ENCODE peak calls at places on chromosome 19, in seven cellular contexts. Y is EL, L is WTC11, H is IMR-90, C is NCI-H345, E is neuronal stem cell, N is RWPE1. J is an unnamed sample.

GRCh38 chr19:51798958-51799310 is 4.0 kb downstream of the FPR3 start:
- DNase-seq in H (no peak), Y (no peak), C (no peak), E (no peak), N (no peak), L (no peak), J (no peak)

GRCh38 chr19:18975864-18976263 is 34.8 kb upstream of the HOMER3 start:
- DNase-seq in Y (no peak), N (no peak), L (no peak), H (no peak), E (no peak), C (no peak), J (no peak)

GRCh38 chr19:55527197-55528029 is 9.5 kb downstream of the SBK2 start:
- DNase-seq in E (no peak), Y (no peak), L (no peak), C (no peak), H (no peak), N (no peak), J (no peak)

GRCh38 chr19:33430674-33431277 is 57.3 kb downstream of the CEBPG start:
- DNase-seq in N (peak; percentile 66), Y (peak; percentile 56), E (peak; percentile 59), L (peak; percentile 81), H (peak; percentile 61), C (peak; percentile 80), J (peak; percentile 46)

GRCh38 chr19:33771308-33772101 is 25.2 kb upstream of the KCTD15 start:
- DNase-seq in C (peak; percentile 85), E (peak; percentile 69), H (peak; percentile 41), L (peak; percentile 81), N (peak; percentile 69), Y (peak; percentile 57), J (peak; percentile 55)

GRCh38 chr19:13014101-13014920 is 19.0 kb downstream of the NFIX start:
- DNase-seq in Y (no peak), H (no peak), L (peak; percentile 73), C (no peak), E (no peak), N (no peak), J (no peak)

GRCh38 chr19:12783849-12784393 is 7.4 kb upstream of the JUNB start:
- DNase-seq in N (peak; percentile 82), L (no peak), E (no peak), H (no peak), C (no peak), Y (peak; percentile 47), J (no peak)

GRCh38 chr19:33683881-33684549 is 62.3 kb downstream of the CHST8 start:
- DNase-seq in E (peak; percentile 75), N (peak; percentile 59), Y (peak; percentile 16), L (peak; percentile 90), H (peak; percentile 18), C (no peak), J (no peak)

GRCh38 chr19:34489175-34489574 is 7.6 kb downstream of the WTIP start:
- DNase-seq in E (no peak), L (no peak), Y (no peak), H (no peak), C (no peak), N (no peak), J (no peak)

GRCh38 chr19:39814595-39814994 is 19.4 kb downstream of the DYRK1B start:
- DNase-seq in E (no peak), C (no peak), H (no peak), L (no peak), Y (peak; percentile 45), N (no peak), J (no peak)

GRCh38 chr19:47619763-47620162 is 10.8 kb downstream of the BICRA start:
- DNase-seq in N (no peak), C (no peak), Y (no peak), L (peak; percentile 54), E (no peak), H (peak; percentile 73), J (no peak)

GRCh38 chr19:14576363-14576762 is 4.5 kb upstream of the NDUFB7 start:
- DNase-seq in Y (no peak), L (no peak), N (no peak), C (no peak), H (no peak), E (no peak), J (no peak)

GRCh38 chr19:48999481-49000325 is 6.0 kb downstream of the RUVBL2 start:
- DNase-seq in H (peak; percentile 67), N (no peak), C (no peak), L (peak; percentile 89), Y (peak; percentile 67), E (peak; percentile 65), J (no peak)

GRCh38 chr19:39325778-39326680 is 5.4 kb upstream of the LRFN1 start:
- DNase-seq in L (peak; percentile 45), H (peak; percentile 7), Y (peak; percentile 17), N (no peak), C (no peak), E (no peak), J (no peak)

GRCh38 chr19:55368701-55369563 is 1.3 kb downstream of the IL11 start:
- DNase-seq in N (peak; percentile 71), Y (peak; percentile 78), C (no peak), E (no peak), L (peak; percentile 49), H (peak; percentile 49), J (no peak)

GRCh38 chr19:6589711-6590457 is 1.1 kb downstream of the CD70 start:
- DNase-seq in Y (no peak), H (no peak), L (no peak), E (no peak), N (no peak), C (no peak), J (no peak)

GRCh38 chr19:11073568-11073967 is 15.7 kb upstream of the LDLR start:
- DNase-seq in C (no peak), N (no peak), Y (no peak), E (no peak), L (no peak), H (no peak), J (no peak)

GRCh38 chr19:5775668-5776309 is 8.8 kb downstream of the PRR22 start:
- DNase-seq in N (no peak), H (peak; percentile 51), C (no peak), E (no peak), L (no peak), Y (peak; percentile 82), J (no peak)

GRCh38 chr19:7159105-7159933 is 89.8 kb downstream of the ZNF557 start:
- DNase-seq in C (peak; percentile 19), N (no peak), E (no peak), L (no peak), Y (peak; percentile 54), H (peak; percentile 95), J (peak; percentile 46)

GRCh38 chr19:44808463-44809371 is at the start of gene BCAM:
- DNase-seq in N (peak; percentile 79), C (peak; percentile 38), H (peak; percentile 54), E (peak; percentile 76), Y (peak; percentile 79), L (peak; percentile 70), J (peak; percentile 55)

GRCh38 chr19:49104229-49104864 is 9.8 kb upstream of the LIN7B start:
- DNase-seq in H (no peak), Y (no peak), L (no peak), N (no peak), E (no peak), C (no peak), J (no peak)

GRCh38 chr19:703651-704446 is 4.9 kb upstream of the PALM start:
- DNase-seq in Y (peak; percentile 36), C (peak; percentile 59), E (peak; percentile 69), N (peak; percentile 55), H (peak; percentile 18), L (peak; percentile 98), J (peak; percentile 32)

GRCh38 chr19:5154129-5154798 is 185.4 kb downstream of the KDM4B start:
- DNase-seq in C (no peak), H (no peak), E (no peak), N (no peak), Y (peak; percentile 27), L (peak; percentile 90), J (no peak)

GRCh38 chr19:33444238-33444992 is 70.9 kb downstream of the CEBPG start:
- DNase-seq in C (no peak), L (no peak), Y (no peak), H (no peak), N (no peak), E (no peak), J (no peak)

GRCh38 chr19:6032381-6032780 is 54.4 kb upstream of the RANBP3 start:
- DNase-seq in N (no peak), L (no peak), C (no peak), E (no peak), Y (no peak), H (no peak), J (no peak)

GRCh38 chr19:14073925-14074838 is 1.6 kb downstream of the MISP3 start:
- DNase-seq in H (peak; percentile 25), L (no peak), E (peak; percentile 33), C (peak; percentile 36), Y (peak; percentile 51), N (peak; percentile 62), J (no peak)

GRCh38 chr19:43620061-43621001 is 902 bp upstream of the ZNF428 start:
- DNase-seq in H (no peak), L (no peak), N (no peak), E (no peak), C (no peak), Y (no peak), J (no peak)

GRCh38 chr19:33724723-33725060 is 72.0 kb upstream of the KCTD15 start:
- DNase-seq in N (no peak), L (no peak), Y (no peak), C (no peak), H (no peak), E (no peak), J (no peak)

GRCh38 chr19:18541992-18542935 is 1.1 kb downstream of the FKBP8 start:
- DNase-seq in L (no peak), E (no peak), C (no peak), N (peak; percentile 20), H (no peak), Y (no peak), J (no peak)

GRCh38 chr19:3234800-3235199 is 10.3 kb downstream of the CELF5 start:
- DNase-seq in H (no peak), L (peak; percentile 80), N (no peak), C (no peak), Y (no peak), E (no peak), J (no peak)

GRCh38 chr19:11480081-11480926 is 542 bp downstream of the ELAVL3 start:
- DNase-seq in N (no peak), H (no peak), C (no peak), Y (no peak), L (peak; percentile 26), E (no peak), J (no peak)

GRCh38 chr19:10291554-10292205 is 1.9 kb downstream of the ICAM5 start:
- DNase-seq in Y (no peak), E (no peak), L (no peak), H (peak; percentile 10), N (no peak), C (no peak), J (no peak)

GRCh38 chr19:10713317-10713716 is 4.6 kb upstream of the DNM2 start:
- DNase-seq in Y (no peak), N (no peak), L (no peak), H (no peak), E (no peak), C (no peak), J (no peak)

J was measured in NCI-H774.